ENCODE peak calls at places on chromosomes 11 and 22, in seven cellular contexts. O, U, W, S, X, I and Y are unnamed samples.

GRCh38 chr11:128522943-128523518 is 64.3 kb downstream of the ETS1 start:
- DNase-seq in O (no peak), U (no peak), W (no peak), S (no peak), X (no peak), I (no peak), Y (peak)

GRCh38 chr11:60705895-60706294 is 6.5 kb downstream of the MS4A8 start:
- DNase-seq in O (no peak), U (no peak), W (no peak), S (no peak), X (peak), I (no peak), Y (no peak)

GRCh38 chr11:71948314-71949027 is 19.6 kb downstream of the RNF121 start:
- DNase-seq in O (no peak), U (no peak), W (no peak), S (no peak), X (no peak), I (no peak), Y (no peak)

GRCh38 chr22:30252411-30253204 is 6.0 kb upstream of the LIF start:
- DNase-seq in O (no peak), U (no peak), W (no peak), S (no peak), X (no peak), I (no peak), Y (no peak)

GRCh38 chr11:18452927-18453326 is 2.7 kb upstream of the LDHAL6A start:
- DNase-seq in O (no peak), U (no peak), W (no peak), S (no peak), X (no peak), I (peak), Y (no peak)

GRCh38 chr11:86157797-86158378 is 86.7 kb upstream of the EED start:
- DNase-seq in O (no peak), U (no peak), W (no peak), S (no peak), X (no peak), I (no peak), Y (no peak)

GRCh38 chr11:118610220-118610772 is 2.9 kb downstream of the PHLDB1 start:
- DNase-seq in O (no peak), U (no peak), W (no peak), S (peak), X (peak), I (no peak), Y (no peak)

GRCh38 chr11:13745165-13745564 is 76.7 kb downstream of the FAR1 start:
- DNase-seq in O (no peak), U (no peak), W (no peak), S (no peak), X (no peak), I (peak), Y (no peak)

GRCh38 chr22:30867746-30868662 is 100.6 kb downstream of the MORC2 start:
- DNase-seq in O (no peak), U (peak), W (no peak), S (no peak), X (no peak), I (no peak), Y (no peak)

GRCh38 chr11:69385466-69385820 is 91.5 kb downstream of the MYEOV start:
- DNase-seq in O (no peak), U (no peak), W (no peak), S (no peak), X (no peak), I (no peak), Y (no peak)

GRCh38 chr11:64885367-64886286 is 7.2 kb upstream of the EHD1 start:
- DNase-seq in O (no peak), U (no peak), W (peak), S (no peak), X (no peak), I (peak), Y (no peak)

GRCh38 chr11:65291613-65292012 is 23.1 kb upstream of the CDC42EP2 start:
- DNase-seq in O (no peak), U (no peak), W (peak), S (no peak), X (no peak), I (peak), Y (no peak)

GRCh38 chr11:77019976-77020591 is 14.1 kb upstream of the B3GNT6 start:
- DNase-seq in O (no peak), U (no peak), W (no peak), S (no peak), X (no peak), I (peak), Y (no peak)

GRCh38 chr11:75261902-75262361 is 21.4 kb downstream of the TPBGL start:
- DNase-seq in O (no peak), U (no peak), W (no peak), S (no peak), X (no peak), I (no peak), Y (no peak)

GRCh38 chr22:27378343-27378800 is 423.2 kb downstream of the MN1 start:
- DNase-seq in O (no peak), U (no peak), W (no peak), S (peak), X (no peak), I (peak), Y (no peak)

GRCh38 chr11:15976433-15977045 is 379.8 kb downstream of the SOX6 start:
- DNase-seq in O (no peak), U (no peak), W (no peak), S (no peak), X (no peak), I (peak), Y (no peak)

GRCh38 chr22:49958961-49959781 is 1.4 kb upstream of the PIM3 start:
- DNase-seq in O (no peak), U (no peak), W (no peak), S (peak), X (no peak), I (no peak), Y (no peak)

GRCh38 chr11:34214961-34215805 is 109.8 kb downstream of the NAT10 start:
- DNase-seq in O (no peak), U (no peak), W (no peak), S (no peak), X (no peak), I (peak), Y (no peak)

GRCh38 chr11:36273110-36273509 is 16.1 kb downstream of the COMMD9 start:
- DNase-seq in O (no peak), U (no peak), W (no peak), S (no peak), X (peak), I (peak), Y (no peak)

GRCh38 chr22:48605856-48606255 is 1221.8 kb downstream of the BRD1 start:
- DNase-seq in O (no peak), U (no peak), W (no peak), S (no peak), X (no peak), I (no peak), Y (no peak)

GRCh38 chr11:17564687-17565042 is 17.6 kb downstream of the OTOG start:
- DNase-seq in O (no peak), U (no peak), W (no peak), S (no peak), X (no peak), I (no peak), Y (no peak)

GRCh38 chr11:110379936-110380335 is 49.8 kb upstream of the FDX1 start:
- DNase-seq in O (no peak), U (no peak), W (no peak), S (no peak), X (no peak), I (no peak), Y (no peak)

DNA sequence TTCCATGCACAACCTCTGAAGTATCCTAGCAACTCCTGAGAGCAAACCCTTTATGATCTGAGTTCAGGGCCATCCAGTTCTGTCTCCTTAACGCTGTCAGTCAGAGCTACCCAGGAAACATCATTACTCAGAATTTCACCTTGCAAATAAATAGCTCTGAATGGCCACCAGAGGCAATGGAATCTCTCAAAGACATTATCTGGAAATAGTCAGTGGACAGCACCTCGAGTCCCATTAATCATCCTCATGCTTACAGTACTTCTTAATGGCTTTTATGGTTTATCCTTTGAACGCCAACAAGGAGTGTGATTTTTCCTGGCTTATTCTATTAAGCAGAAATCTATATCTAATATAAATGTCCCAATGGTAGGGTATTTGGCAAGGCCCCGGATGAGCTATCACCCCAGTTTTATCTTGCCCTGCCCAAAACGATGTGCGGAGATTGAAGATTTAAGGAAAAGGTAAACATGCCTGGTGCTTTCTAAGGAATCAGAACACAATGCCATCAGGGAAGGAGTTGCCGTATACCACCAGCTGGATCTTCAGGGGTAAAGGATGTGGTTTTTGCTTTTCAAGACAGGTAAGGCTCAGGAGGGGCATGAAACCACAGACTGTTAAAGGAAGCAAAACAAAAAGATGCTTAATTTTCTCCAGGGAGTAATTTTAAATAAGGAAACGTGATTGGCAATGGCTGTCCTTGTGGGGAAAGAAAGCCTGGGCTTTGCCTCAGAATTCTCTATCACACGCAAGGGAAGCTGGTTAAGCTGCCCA is 655.8 kb downstream of the OPCML start:
- DNase-seq in O (no peak), U (no peak), W (no peak), S (no peak), X (no peak), I (no peak), Y (no peak)
- TF ChIP-seq CTCF in O (no peak), U (no peak), W (no peak), S (no peak), X (no peak), I (no peak), Y (no peak)

GRCh38 chr11:63769044-63769718 is 606 bp upstream of the ZFTA start:
- DNase-seq in O (peak), U (peak), W (no peak), S (peak), X (peak), I (peak), Y (peak)

GRCh38 chr11:63769719-63770443 is 1.3 kb upstream of the ZFTA start:
- DNase-seq in O (no peak), U (no peak), W (no peak), S (peak), X (no peak), I (peak), Y (no peak)

GRCh38 chr11:63766501-63767270 is 1.9 kb downstream of the ZFTA start:
- DNase-seq in O (no peak), U (peak), W (no peak), S (peak), X (no peak), I (no peak), Y (no peak)

GRCh38 chr11:63767415-63768231 is 952 bp downstream of the ZFTA start:
- DNase-seq in O (peak), U (peak), W (no peak), S (peak), X (peak), I (peak), Y (peak)

GRCh38 chr11:63768232-63769043 is at the start of gene ZFTA:
- DNase-seq in O (peak), U (peak), W (no peak), S (peak), X (no peak), I (peak), Y (peak)
- TF ChIP-seq CTCF in O (peak), U (peak), W (peak), S (no peak), X (peak), I (peak), Y (peak)

GRCh38 chr11:120305286-120305685 is 19.8 kb upstream of the TLCD5 start:
- DNase-seq in O (no peak), U (no peak), W (no peak), S (no peak), X (no peak), I (no peak), Y (no peak)

GRCh38 chr11:120304526-120304925 is 20.6 kb upstream of the TLCD5 start:
- DNase-seq in O (no peak), U (no peak), W (no peak), S (no peak), X (no peak), I (peak), Y (peak)

GRCh38 chr11:120307476-120307875 is 17.6 kb upstream of the TLCD5 start:
- DNase-seq in O (no peak), U (no peak), W (no peak), S (no peak), X (no peak), I (no peak), Y (no peak)

GRCh38 chr11:120308081-120308480 is 17.0 kb upstream of the TLCD5 start:
- DNase-seq in O (no peak), U (no peak), W (no peak), S (no peak), X (no peak), I (no peak), Y (no peak)

GRCh38 chr11:120306519-120307242 is 18.4 kb upstream of the TLCD5 start:
- DNase-seq in O (no peak), U (no peak), W (peak), S (no peak), X (no peak), I (peak), Y (no peak)
- TF ChIP-seq CTCF in O (peak), U (peak), W (peak), S (peak), X (no peak), I (peak), Y (peak)

DNA sequence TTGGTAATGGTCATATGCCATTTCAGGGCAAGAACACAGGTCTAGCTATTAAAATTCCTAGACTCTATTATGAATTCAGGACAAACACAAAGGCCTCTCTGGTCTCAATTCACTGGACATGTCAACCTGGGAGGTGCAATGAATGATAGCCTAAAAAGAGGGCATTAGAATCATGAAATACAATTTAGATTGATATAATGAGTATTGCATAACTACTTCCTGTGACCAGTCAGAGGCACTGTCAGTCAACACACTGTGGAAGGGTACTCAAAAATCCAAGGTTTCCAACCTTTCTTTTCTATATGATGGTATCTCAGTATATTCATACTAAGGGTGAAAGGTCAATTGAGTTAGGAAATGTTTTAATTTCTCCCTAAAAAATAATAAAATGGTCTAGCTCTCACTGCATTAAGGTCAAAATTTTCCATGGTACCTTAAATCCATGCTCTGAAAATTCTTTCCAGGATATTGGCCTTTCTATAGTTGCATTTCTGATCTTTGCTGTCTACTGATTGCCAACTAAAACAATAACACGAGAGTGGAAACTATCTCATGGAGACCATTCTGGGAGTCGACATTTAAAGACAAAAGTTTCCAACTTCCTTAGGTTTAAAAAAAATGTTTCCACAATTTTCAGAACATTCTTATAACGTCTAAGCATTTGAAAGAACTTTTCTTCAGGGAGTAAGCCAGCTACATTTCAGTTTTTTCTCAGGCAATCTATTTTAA is 81.7 kb upstream of the APOA1 start:
- DNase-seq in O (no peak), U (no peak), W (no peak), S (no peak), X (no peak), I (no peak), Y (no peak)
- TF ChIP-seq CTCF in O (peak), U (no peak), W (no peak), S (no peak), X (no peak), I (no peak), Y (no peak)

GRCh38 chr11:81707881-81708280 is 1025.8 kb downstream of the FAM181B start:
- DNase-seq in O (no peak), U (peak), W (no peak), S (no peak), X (no peak), I (no peak), Y (no peak)
- TF ChIP-seq CTCF in O (peak), U (peak), W (no peak), S (peak), X (no peak), I (peak), Y (no peak)